ENCODE peak calls at places on chromosomes 6 and 20, in eight cellular contexts. F, Z, X, Y, M, K, O and I are unnamed samples.

GRCh38 chr20:1154734-1155133 is 30.0 kb downstream of the TMEM74B start:
- DNase-seq in F (no peak), Z (no peak), X (no peak), Y (no peak), M (no peak), K (no peak), O (no peak), I (no peak)

GRCh38 chr6:166494757-166495486 is 91.6 kb downstream of the RAMACL start:
- DNase-seq in F (no peak), Z (no peak), X (no peak), Y (no peak), M (no peak), K (no peak), O (no peak), I (no peak)

GRCh38 chr6:168901076-168901475 is 352.6 kb downstream of the THBS2 start:
- DNase-seq in F (no peak), Z (no peak), X (no peak), Y (no peak), M (no peak), K (no peak), O (no peak), I (no peak)

GRCh38 chr6:157724960-157725741 is 97.9 kb upstream of the SNX9 start:
- DNase-seq in F (no peak), Z (no peak), X (no peak), Y (no peak), M (no peak), K (no peak), O (no peak), I (peak; percentile 75)

GRCh38 chr6:119957195-119957594 is 607.6 kb upstream of the MAN1A1 start:
- DNase-seq in F (no peak), Z (no peak), X (no peak), Y (no peak), M (no peak), K (no peak), O (peak; percentile 34), I (no peak)

GRCh38 chr6:132213732-132214131 is 187.5 kb downstream of the MOXD1 start:
- DNase-seq in F (no peak), Z (no peak), X (no peak), Y (no peak), M (no peak), K (no peak), O (no peak), I (no peak)

GRCh38 chr6:80356000-80356399 is 249.5 kb downstream of the BCKDHB start:
- DNase-seq in F (no peak), Z (no peak), X (no peak), Y (no peak), M (no peak), K (no peak), O (peak; percentile 29), I (no peak)

GRCh38 chr20:46483879-46484278 is 29.5 kb downstream of the ZNF334 start:
- DNase-seq in F (no peak), Z (no peak), X (no peak), Y (no peak), M (no peak), K (no peak), O (no peak), I (no peak)

GRCh38 chr6:89830385-89830809 is 717 bp downstream of the CASP8AP2 start:
- DNase-seq in F (no peak), Z (peak; percentile 16), X (no peak), Y (no peak), M (peak; percentile 27), K (no peak), O (no peak), I (no peak)

GRCh38 chr6:166420351-166420750 is 37.6 kb upstream of the MPC1 start:
- DNase-seq in F (no peak), Z (peak; percentile 28), X (no peak), Y (no peak), M (no peak), K (no peak), O (no peak), I (no peak)

GRCh38 chr6:167162591-167162990 is 4.8 kb upstream of the GPR31 start:
- DNase-seq in F (no peak), Z (no peak), X (no peak), Y (no peak), M (no peak), K (no peak), O (no peak), I (no peak)

GRCh38 chr6:126539022-126539421 is 199.1 kb downstream of the CENPW start:
- DNase-seq in F (no peak), Z (peak; percentile 82), X (no peak), Y (no peak), M (no peak), K (no peak), O (no peak), I (no peak)

DNA sequence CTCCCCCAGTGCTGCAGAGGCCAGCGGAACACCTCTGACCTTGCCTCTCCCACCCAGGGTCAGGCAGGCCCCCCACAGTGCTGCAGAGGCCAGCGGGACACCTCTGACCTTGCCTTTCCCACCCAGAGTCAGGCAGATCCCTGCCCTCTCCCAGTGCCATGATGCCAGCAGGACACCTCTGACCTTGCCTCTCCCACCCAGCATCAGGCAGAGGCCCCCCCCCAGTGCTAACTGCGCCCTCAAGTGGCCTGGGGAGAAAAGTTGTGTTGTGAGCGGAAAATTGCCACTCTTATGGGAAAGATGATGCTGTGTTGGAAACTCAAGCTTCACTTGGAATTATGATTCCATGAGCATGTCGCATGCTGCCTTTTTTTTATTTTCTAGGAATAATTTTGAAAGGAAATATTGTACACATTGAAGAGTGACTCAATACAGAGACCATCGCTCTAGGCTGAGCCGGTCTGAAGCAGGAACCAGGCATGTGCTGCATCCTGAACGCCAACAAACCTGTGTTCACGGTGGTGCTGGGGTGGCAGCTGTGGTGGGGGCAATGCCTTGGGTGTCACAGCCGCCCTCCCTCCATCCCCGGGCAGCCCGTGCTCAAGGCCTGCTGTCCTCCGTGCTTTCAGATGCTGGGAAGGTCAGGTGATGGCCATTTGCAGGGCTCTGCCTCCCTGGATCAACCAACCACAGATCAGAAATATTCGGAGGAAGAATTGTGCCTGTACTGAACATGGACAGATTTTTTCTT is 98.6 kb downstream of the CDH4 start:
- DNase-seq in F (no peak), Z (no peak), X (no peak), Y (no peak), M (no peak), K (no peak), O (no peak), I (no peak)
- TF ChIP-seq CTCF in F (no peak), Z (no peak), X (no peak), Y (no peak), M (no peak), K (no peak), O (peak; percentile 59), I (no peak)

GRCh38 chr20:37573626-37574198 is 46.0 kb upstream of the BLCAP start:
- DNase-seq in F (peak; percentile 69), Z (no peak), X (peak; percentile 2), Y (no peak), M (no peak), K (no peak), O (peak; percentile 9), I (no peak)
- TF ChIP-seq CTCF in F (no peak), Z (no peak), X (no peak), Y (no peak), M (no peak), K (no peak), O (no peak), I (no peak)

DNA sequence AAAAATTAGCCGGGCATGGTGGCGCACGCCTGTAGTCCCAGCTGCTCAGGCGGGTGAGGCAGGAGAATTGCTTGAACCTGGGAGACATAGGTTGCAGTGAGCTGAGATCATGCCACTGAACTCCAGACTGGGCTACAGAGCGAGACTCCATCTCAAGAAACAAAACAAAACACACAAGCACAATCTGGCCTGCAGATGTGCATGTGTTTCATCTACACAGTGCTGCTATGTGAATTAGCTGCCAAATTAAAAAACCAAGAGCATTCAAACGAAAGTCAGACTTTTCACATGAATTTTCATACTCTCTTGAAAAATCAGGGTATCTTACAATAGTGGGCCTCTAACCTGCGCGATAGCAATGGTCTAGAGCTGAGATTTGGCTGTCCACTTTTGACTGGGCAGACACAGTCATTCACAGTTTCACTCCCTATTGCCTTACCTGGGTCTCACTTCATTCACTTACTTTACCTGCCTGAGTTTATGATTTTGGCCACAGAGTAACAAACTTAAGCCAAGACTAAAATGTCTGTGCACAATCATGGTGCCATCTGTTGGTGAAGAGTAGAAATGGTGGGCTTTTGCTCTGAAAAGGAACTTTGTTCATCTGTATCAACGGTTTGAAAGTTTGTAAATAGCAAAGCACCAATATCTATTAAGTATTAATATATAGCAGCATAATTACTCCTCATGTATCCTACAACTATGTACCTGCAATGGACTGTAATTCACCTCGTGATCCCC is 138.4 kb upstream of the UST start:
- DNase-seq in F (no peak), Z (peak; percentile 34), X (no peak), Y (no peak), M (no peak), K (no peak), O (no peak), I (no peak)
- TF ChIP-seq CTCF in F (peak; percentile 58), Z (peak; percentile 45), X (no peak), Y (peak; percentile 58), M (peak; percentile 50), K (no peak), O (peak; percentile 70), I (peak; percentile 52)

GRCh38 chr20:61954276-61955021 is 111.2 kb downstream of the TAF4 start:
- DNase-seq in F (peak; percentile 70), Z (no peak), X (no peak), Y (no peak), M (no peak), K (peak; percentile 27), O (no peak), I (no peak)
- TF ChIP-seq CTCF in F (no peak), Z (no peak), X (no peak), Y (no peak), M (no peak), K (no peak), O (peak; percentile 18), I (no peak)

DNA sequence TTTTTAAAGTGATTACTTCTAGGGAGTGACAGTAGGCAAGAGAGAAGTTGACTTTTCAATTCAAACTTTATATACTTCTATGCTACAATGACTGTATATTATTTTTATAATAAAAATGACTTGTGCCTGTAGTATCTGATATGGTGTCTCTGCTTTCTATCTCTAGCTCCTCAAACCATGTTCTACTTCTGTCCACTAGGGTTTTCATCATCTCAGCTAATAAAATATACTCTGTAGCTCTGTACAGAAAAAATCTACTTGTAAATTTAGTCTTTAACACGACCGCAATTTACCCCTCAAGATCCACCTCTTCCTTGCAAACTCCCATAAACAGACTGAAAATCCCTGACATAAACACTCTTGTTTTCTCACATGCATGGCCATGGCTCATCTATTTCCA is 42.3 kb downstream of the HBS1L start:
- DNase-seq in F (no peak), Z (no peak), X (no peak), Y (no peak), M (no peak), K (no peak), O (no peak), I (no peak)
- TF ChIP-seq CTCF in F (no peak), Z (no peak), X (no peak), Y (no peak), M (no peak), K (no peak), O (peak; percentile 23), I (no peak)

DNA sequence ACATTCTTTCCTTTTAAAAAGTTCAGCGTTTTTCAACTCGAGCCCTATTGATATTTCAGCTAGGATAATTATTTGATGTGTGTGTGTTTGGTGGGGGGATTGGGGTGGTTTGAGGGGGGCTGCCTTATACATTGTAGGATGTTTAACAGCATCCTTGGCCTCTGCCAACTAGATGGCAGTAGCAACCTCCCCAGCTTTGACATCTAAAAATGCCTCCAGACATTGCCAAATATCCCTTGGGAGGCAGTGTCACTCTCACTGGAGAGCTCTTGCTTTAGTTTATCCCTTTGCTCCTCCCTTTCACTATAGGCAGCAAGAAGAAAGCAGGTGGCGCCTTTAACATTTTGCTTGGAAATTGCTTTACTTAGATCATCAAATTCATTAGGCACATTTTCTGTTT is 14.6 kb upstream of the TP53TG5 start:
- DNase-seq in F (no peak), Z (no peak), X (no peak), Y (no peak), M (no peak), K (no peak), O (no peak), I (no peak)
- TF ChIP-seq CTCF in F (no peak), Z (no peak), X (no peak), Y (no peak), M (no peak), K (no peak), O (peak; percentile 26), I (no peak)